ENCODE peak calls at places on chromosomes 4 and X, in nine cellular contexts. U is GM23248, V is adipocyte, K is heart left ventricle, B is suprapubic skin, E is tibial artery, G is A549, F is aorta, Q is tibial nerve. H is an unnamed sample.

GRCh38 chr4:110202024-110202423 is 3.6 kb upstream of the ELOVL6 start:
- DNase-seq in F (no peak), Q (no peak), K (no peak), U (no peak), B (no peak), G (no peak), V (no peak), E (no peak), H (no peak)

GRCh38 chr4:101651778-101652177 is 138.8 kb upstream of the BANK1 start:
- DNase-seq in F (no peak), E (no peak), G (no peak), K (no peak), Q (no peak), U (peak; percentile 7), V (peak; percentile 17), B (no peak), H (peak; percentile 29)

GRCh38 chr4:74375824-74376426 is 11.0 kb downstream of the EREG start:
- DNase-seq in F (no peak), Q (no peak), B (no peak), U (no peak), K (no peak), G (no peak), E (no peak), V (no peak), H (no peak)

GRCh38 chrX:69387559-69388487 is 116.3 kb upstream of the NALF2 start:
- DNase-seq in F (no peak), G (peak; percentile 43), U (peak; percentile 54), B (no peak), V (peak; percentile 59), E (no peak), K (no peak), Q (peak; percentile 27), H (peak; percentile 92)

GRCh38 chrX:43349363-43349762 is 306.7 kb upstream of the MAOA start:
- DNase-seq in G (peak; percentile 1), K (no peak), E (no peak), Q (peak; percentile 4), F (no peak), U (peak; percentile 44), V (peak; percentile 19), B (no peak), H (peak; percentile 63)

GRCh38 chrX:52983526-52983925 is 25.2 kb upstream of the FAM156A start:
- DNase-seq in U (peak; percentile 33), Q (no peak), V (peak; percentile 14), E (no peak), G (no peak), B (no peak), F (no peak), K (no peak), H (peak; percentile 12)

GRCh38 chrX:24398766-24399165 is 38.3 kb downstream of the SUPT20HL1 start:
- DNase-seq in Q (no peak), U (no peak), K (no peak), F (no peak), B (no peak), G (no peak), V (no peak), E (no peak), H (no peak)

GRCh38 chr4:117327491-117327890 is 242.1 kb upstream of the TRAM1L1 start:
- DNase-seq in K (no peak), V (no peak), F (no peak), E (no peak), G (no peak), U (no peak), Q (no peak), B (no peak), H (no peak)

GRCh38 chr4:76316131-76316530 is 9.6 kb downstream of the STBD1 start:
- DNase-seq in E (no peak), B (no peak), G (no peak), Q (no peak), K (no peak), U (no peak), V (no peak), F (no peak), H (no peak)

GRCh38 chr4:173182403-173182802 is 13.8 kb downstream of the GALNT7 start:
- DNase-seq in V (peak; percentile 73), B (no peak), E (no peak), G (no peak), F (no peak), K (no peak), U (peak; percentile 80), Q (no peak), H (no peak)

GRCh38 chr4:26320159-26320452 is 708 bp upstream of the RBPJ start:
- DNase-seq in B (no peak), U (peak; percentile 69), F (no peak), Q (no peak), E (no peak), G (no peak), V (no peak), K (no peak), H (no peak)

GRCh38 chr4:32519060-32519459 is 1798.9 kb downstream of the PCDH7 start:
- DNase-seq in F (no peak), V (peak; percentile 57), K (no peak), B (no peak), G (no peak), E (no peak), U (no peak), Q (no peak), H (no peak)

GRCh38 chrX:15973941-15974340 is 119.3 kb upstream of the AP1S2 start:
- DNase-seq in F (peak; percentile 46), K (peak; percentile 48), B (no peak), V (no peak), E (peak; percentile 66), U (peak; percentile 6), G (no peak), Q (peak; percentile 29), H (no peak)

GRCh38 chr4:77579406-77580076 is 26.1 kb upstream of the CXCL13 start:
- DNase-seq in E (no peak), V (peak; percentile 84), K (no peak), U (peak; percentile 89), F (no peak), Q (no peak), G (peak; percentile 15), B (no peak), H (no peak)

GRCh38 chr4:184385705-184386141 is 88.6 kb downstream of the IRF2 start:
- DNase-seq in B (no peak), Q (no peak), F (peak; percentile 73), G (no peak), V (no peak), K (no peak), E (no peak), U (no peak), H (no peak)

GRCh38 chrX:12949927-12950656 is 24.8 kb upstream of the TMSB4X start:
- DNase-seq in E (peak; percentile 91), F (peak; percentile 92), K (peak; percentile 72), U (peak; percentile 90), B (peak; percentile 89), G (no peak), V (peak; percentile 89), Q (peak; percentile 82), H (no peak)

DNA sequence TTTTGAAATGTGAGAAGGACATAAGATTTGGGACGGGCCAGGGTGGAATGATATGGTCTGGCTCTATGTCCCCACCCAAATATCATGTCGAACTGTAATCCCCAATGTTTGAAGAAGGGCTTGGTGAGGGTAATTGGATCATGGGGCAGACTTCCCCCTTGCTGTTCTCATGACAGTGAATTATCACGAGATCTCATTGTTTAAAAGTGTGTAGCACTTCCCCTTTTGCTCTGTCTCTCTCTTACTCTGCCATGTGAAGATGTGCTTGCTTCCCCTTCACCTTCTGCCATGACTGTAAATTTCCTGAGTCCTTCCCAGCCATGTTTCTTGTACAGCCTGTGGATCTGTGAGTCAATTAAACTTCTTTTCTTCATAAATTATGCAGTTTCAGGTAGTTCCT is 17.5 kb downstream of the MTMR8 start:
- DNase-seq in U (no peak), K (no peak), G (no peak), E (no peak), V (no peak), B (no peak), F (no peak), Q (no peak), H (no peak)
- H3K9me3 ChIP-seq in U (no peaks in the 10 kb centered on the region), K (no peaks in the 10 kb centered on the region), G (no peaks in the 10 kb centered on the region), E (peaks cover 42% of the 10 kb centered on the region), V (peaks cover 31% of the 10 kb centered on the region), B (no peaks in the 10 kb centered on the region), F (no peaks in the 10 kb centered on the region), Q (no peaks in the 10 kb centered on the region), H (no peaks in the 10 kb centered on the region)

GRCh38 chrX:79369871-79370270 is 2.7 kb upstream of the ITM2A start:
- DNase-seq in U (no peak), V (no peak), K (no peak), G (no peak), E (no peak), Q (no peak), B (no peak), F (no peak), H (no peak)

GRCh38 chrX:79366888-79367749 is at the start of gene ITM2A:
- DNase-seq in E (peak; percentile 61), G (no peak), F (peak; percentile 44), V (no peak), K (peak; percentile 69), Q (peak; percentile 17), B (peak; percentile 61), U (no peak), H (peak; percentile 68)

GRCh38 chrX:79375340-79375739 is 8.2 kb upstream of the ITM2A start:
- DNase-seq in K (no peak), E (no peak), B (no peak), V (no peak), U (no peak), Q (no peak), F (no peak), G (no peak), H (no peak)

GRCh38 chrX:79367907-79368306 is 773 bp upstream of the ITM2A start:
- DNase-seq in K (no peak), B (no peak), E (no peak), G (no peak), Q (no peak), V (no peak), F (no peak), U (no peak), H (no peak)

DNA sequence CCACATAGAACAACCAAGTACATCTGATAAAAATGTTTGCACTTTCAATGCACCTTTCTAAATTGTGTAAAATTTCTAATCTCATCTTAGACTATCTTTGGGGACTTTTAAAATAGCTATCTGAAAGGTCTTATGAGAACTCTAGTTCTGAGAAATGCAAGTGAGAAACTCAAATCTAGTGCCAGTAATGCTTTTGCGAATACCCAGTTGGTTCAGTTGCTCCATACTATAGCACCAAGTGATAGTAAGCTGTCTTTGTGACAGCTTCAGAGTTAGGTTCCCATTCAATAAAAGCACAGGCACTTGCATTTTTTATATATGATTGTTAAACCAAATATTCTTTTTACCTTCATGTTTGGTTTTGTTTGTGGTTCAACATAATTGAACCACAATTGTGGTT is 4.5 kb upstream of the ITM2A start:
- DNase-seq in V (no peak), B (no peak), K (no peak), U (no peak), G (no peak), F (no peak), E (no peak), Q (no peak), H (no peak)
- H3K9me3 ChIP-seq in V (peaks cover 6% of the 10 kb centered on the region), B (no peaks in the 10 kb centered on the region), K (no peaks in the 10 kb centered on the region), U (no peaks in the 10 kb centered on the region), G (no peaks in the 10 kb centered on the region), F (no peaks in the 10 kb centered on the region), E (no peaks in the 10 kb centered on the region), Q (no peaks in the 10 kb centered on the region), H (no peaks in the 10 kb centered on the region)

GRCh38 chrX:1449581-1450149 is 3.0 kb downstream of the ASMTL start:
- DNase-seq in E (no peak), K (no peak), B (peak; percentile 1), Q (no peak), V (no peak), F (no peak), G (no peak), U (no peak), H (no peak)
- H3K9me3 ChIP-seq in E (no peaks in the 10 kb centered on the region), K (no peaks in the 10 kb centered on the region), B (no peaks in the 10 kb centered on the region), Q (no peaks in the 10 kb centered on the region), V (no peaks in the 10 kb centered on the region), F (no peaks in the 10 kb centered on the region), G (peaks cover 9% of the 10 kb centered on the region), U (no peaks in the 10 kb centered on the region), H (no peaks in the 10 kb centered on the region)

GRCh38 chr4:6126971-6127745 is 73.2 kb downstream of the JAKMIP1 start:
- DNase-seq in F (peak; percentile 22), G (no peak), V (no peak), Q (no peak), U (no peak), K (no peak), E (peak; percentile 53), B (no peak), H (no peak)
- H3K9me3 ChIP-seq in F (no peaks in the 10 kb centered on the region), G (no peaks in the 10 kb centered on the region), V (no peaks in the 10 kb centered on the region), Q (no peaks in the 10 kb centered on the region), U (no peaks in the 10 kb centered on the region), K (no peaks in the 10 kb centered on the region), E (no peaks in the 10 kb centered on the region), B (no peaks in the 10 kb centered on the region), H (no peaks in the 10 kb centered on the region)